ENCODE peak calls at places on chromosomes 5 and 9, in nine cellular contexts. One of them, this sample, is unnamed.
A peak's percentile ranks its signal among the peaks of the same experiment; 100 is the strongest.

GRCh38 chr9:76459691-76460635 is 981 bp downstream of the GCNT1 start:
- ATAC-seq in stimulated activated memory B cell treated with anti-CD40 and anti-IgM and Interleukin-4, amounts not matched to agents 10 μg/mL and 1 μg/mL and 100 μg/mL, for 72 hours: no peak
- ATAC-seq in upper lobe of right lung: peak; percentile 31
- ATAC-seq in left lobe of liver: peak; percentile 55
- ATAC-seq in activated CD8-positive, alpha-beta T cell treated with anti-CD3 and anti-CD28 coated beads for 36 hours: no peak
- ATAC-seq in T-cell: no peak
- ATAC-seq in stimulated activated effector memory CD8-positive, alpha-beta T cell treated with anti-CD3 and anti-CD28 coated beads, Interleukin-12 subunit alpha, Interleukin-12 subunit beta, amount 100 ng/mL, for 72 hours: peak; percentile 5
- ATAC-seq in CD4-positive, alpha-beta T cell: no peak
- ATAC-seq in HepG2: peak; percentile 61
- ATAC-seq in this sample: peak; percentile 24

GRCh38 chr9:99867968-99868367 is 38.5 kb upstream of the STX17 start:
- ATAC-seq in T-cell: no peak
- ATAC-seq in stimulated activated memory B cell treated with anti-CD40 and anti-IgM and Interleukin-4, amounts not matched to agents 10 μg/mL and 1 μg/mL and 100 μg/mL, for 72 hours: peak; percentile 42
- ATAC-seq in activated CD8-positive, alpha-beta T cell treated with anti-CD3 and anti-CD28 coated beads for 36 hours: peak; percentile 56
- ATAC-seq in upper lobe of right lung: no peak
- ATAC-seq in stimulated activated effector memory CD8-positive, alpha-beta T cell treated with anti-CD3 and anti-CD28 coated beads, Interleukin-12 subunit alpha, Interleukin-12 subunit beta, amount 100 ng/mL, for 72 hours: peak; percentile 84
- ATAC-seq in HepG2: no peak
- ATAC-seq in left lobe of liver: no peak
- ATAC-seq in CD4-positive, alpha-beta T cell: no peak
- ATAC-seq in this sample: no peak

GRCh38 chr9:12884736-12885395 is 110.0 kb downstream of the LURAP1L start:
- ATAC-seq in HepG2: peak; percentile 77
- ATAC-seq in left lobe of liver: peak; percentile 73
- ATAC-seq in T-cell: no peak
- ATAC-seq in activated CD8-positive, alpha-beta T cell treated with anti-CD3 and anti-CD28 coated beads for 36 hours: no peak
- ATAC-seq in CD4-positive, alpha-beta T cell: no peak
- ATAC-seq in stimulated activated effector memory CD8-positive, alpha-beta T cell treated with anti-CD3 and anti-CD28 coated beads, Interleukin-12 subunit alpha, Interleukin-12 subunit beta, amount 100 ng/mL, for 72 hours: no peak
- ATAC-seq in upper lobe of right lung: peak; percentile 90
- ATAC-seq in stimulated activated memory B cell treated with anti-CD40 and anti-IgM and Interleukin-4, amounts not matched to agents 10 μg/mL and 1 μg/mL and 100 μg/mL, for 72 hours: no peak
- ATAC-seq in this sample: peak; percentile 83

GRCh38 chr5:56534102-56534501 is 281.2 kb upstream of the MAP3K1 start:
- ATAC-seq in upper lobe of right lung: peak; percentile 59
- ATAC-seq in CD4-positive, alpha-beta T cell: peak; percentile 57
- ATAC-seq in HepG2: peak; percentile 78
- ATAC-seq in activated CD8-positive, alpha-beta T cell treated with anti-CD3 and anti-CD28 coated beads for 36 hours: no peak
- ATAC-seq in left lobe of liver: no peak
- ATAC-seq in T-cell: peak; percentile 95
- ATAC-seq in stimulated activated effector memory CD8-positive, alpha-beta T cell treated with anti-CD3 and anti-CD28 coated beads, Interleukin-12 subunit alpha, Interleukin-12 subunit beta, amount 100 ng/mL, for 72 hours: no peak
- ATAC-seq in stimulated activated memory B cell treated with anti-CD40 and anti-IgM and Interleukin-4, amounts not matched to agents 10 μg/mL and 1 μg/mL and 100 μg/mL, for 72 hours: no peak
- ATAC-seq in this sample: peak; percentile 98

GRCh38 chr5:73447234-73448071 is 1.1 kb downstream of the FOXD1 start:
- ATAC-seq in left lobe of liver: peak; percentile 7
- ATAC-seq in upper lobe of right lung: peak; percentile 4
- ATAC-seq in activated CD8-positive, alpha-beta T cell treated with anti-CD3 and anti-CD28 coated beads for 36 hours: peak; percentile 58
- ATAC-seq in stimulated activated effector memory CD8-positive, alpha-beta T cell treated with anti-CD3 and anti-CD28 coated beads, Interleukin-12 subunit alpha, Interleukin-12 subunit beta, amount 100 ng/mL, for 72 hours: peak; percentile 67
- ATAC-seq in T-cell: peak; percentile 66
- ATAC-seq in stimulated activated memory B cell treated with anti-CD40 and anti-IgM and Interleukin-4, amounts not matched to agents 10 μg/mL and 1 μg/mL and 100 μg/mL, for 72 hours: peak; percentile 59
- ATAC-seq in CD4-positive, alpha-beta T cell: peak; percentile 57
- ATAC-seq in HepG2: peak; percentile 60
- ATAC-seq in this sample: no peak

GRCh38 chr5:9470410-9470809 is 75.5 kb downstream of the SEMA5A start:
- ATAC-seq in CD4-positive, alpha-beta T cell: no peak
- ATAC-seq in HepG2: no peak
- ATAC-seq in upper lobe of right lung: no peak
- ATAC-seq in left lobe of liver: no peak
- ATAC-seq in stimulated activated memory B cell treated with anti-CD40 and anti-IgM and Interleukin-4, amounts not matched to agents 10 μg/mL and 1 μg/mL and 100 μg/mL, for 72 hours: no peak
- ATAC-seq in stimulated activated effector memory CD8-positive, alpha-beta T cell treated with anti-CD3 and anti-CD28 coated beads, Interleukin-12 subunit alpha, Interleukin-12 subunit beta, amount 100 ng/mL, for 72 hours: no peak
- ATAC-seq in activated CD8-positive, alpha-beta T cell treated with anti-CD3 and anti-CD28 coated beads for 36 hours: no peak
- ATAC-seq in T-cell: no peak
- ATAC-seq in this sample: no peak

GRCh38 chr9:128628471-128629048 is 28.1 kb downstream of the DYNC2I2 start:
- ATAC-seq in stimulated activated memory B cell treated with anti-CD40 and anti-IgM and Interleukin-4, amounts not matched to agents 10 μg/mL and 1 μg/mL and 100 μg/mL, for 72 hours: no peak
- ATAC-seq in upper lobe of right lung: peak; percentile 56
- ATAC-seq in stimulated activated effector memory CD8-positive, alpha-beta T cell treated with anti-CD3 and anti-CD28 coated beads, Interleukin-12 subunit alpha, Interleukin-12 subunit beta, amount 100 ng/mL, for 72 hours: no peak
- ATAC-seq in HepG2: peak; percentile 74
- ATAC-seq in left lobe of liver: peak; percentile 91
- ATAC-seq in T-cell: no peak
- ATAC-seq in CD4-positive, alpha-beta T cell: no peak
- ATAC-seq in activated CD8-positive, alpha-beta T cell treated with anti-CD3 and anti-CD28 coated beads for 36 hours: no peak
- ATAC-seq in this sample: peak; percentile 70

GRCh38 chr5:139709587-139710369 is 61.6 kb downstream of the CXXC5 start:
- ATAC-seq in stimulated activated effector memory CD8-positive, alpha-beta T cell treated with anti-CD3 and anti-CD28 coated beads, Interleukin-12 subunit alpha, Interleukin-12 subunit beta, amount 100 ng/mL, for 72 hours: peak; percentile 2
- ATAC-seq in T-cell: peak; percentile 31
- ATAC-seq in stimulated activated memory B cell treated with anti-CD40 and anti-IgM and Interleukin-4, amounts not matched to agents 10 μg/mL and 1 μg/mL and 100 μg/mL, for 72 hours: peak; percentile 46
- ATAC-seq in left lobe of liver: peak; percentile 7
- ATAC-seq in upper lobe of right lung: peak; percentile 5
- ATAC-seq in activated CD8-positive, alpha-beta T cell treated with anti-CD3 and anti-CD28 coated beads for 36 hours: peak; percentile 25
- ATAC-seq in CD4-positive, alpha-beta T cell: peak; percentile 16
- ATAC-seq in HepG2: peak; percentile 1
- ATAC-seq in this sample: peak; percentile 24

This sample was measured in esophagus mucosa.